ENCODE peak calls at places on chromosomes 3 and 15, in four cellular contexts. W, N, T and V are unnamed samples.

GRCh38 chr15:23422099-23422945 is 24.7 kb downstream of the GOLGA6L2 start:
- DNase-seq in W (peak; percentile 29), N (no peak), T (no peak), V (no peak)

GRCh38 chr3:127803619-127804018 is 18.7 kb downstream of the MGLL start:
- DNase-seq in W (peak; percentile 81), N (peak; percentile 94), T (peak; percentile 90), V (no peak)

GRCh38 chr3:191634902-191635301 is 173.9 kb downstream of the PYDC2 start:
- DNase-seq in W (no peak), N (no peak), T (no peak), V (no peak)

GRCh38 chr3:99895106-99895705 is 77.5 kb downstream of the CMSS1 start:
- DNase-seq in W (no peak), N (no peak), T (no peak), V (no peak)

GRCh38 chr3:12677616-12678015 is 13.7 kb upstream of the RAF1 start:
- DNase-seq in W (no peak), N (no peak), T (no peak), V (no peak)

GRCh38 chr3:195302436-195302835 is 31.5 kb upstream of the XXYLT1 start:
- DNase-seq in W (no peak), N (no peak), T (peak; percentile 17), V (no peak)

GRCh38 chr3:135891121-135891520 is 74.4 kb upstream of the PPP2R3A start:
- DNase-seq in W (no peak), N (no peak), T (peak; percentile 22), V (no peak)

GRCh38 chr15:57395292-57395691 is 19.0 kb downstream of the CGNL1 start:
- DNase-seq in W (peak; percentile 40), N (peak; percentile 52), T (peak; percentile 89), V (no peak)

GRCh38 chr3:63343674-63344073 is 65.6 kb downstream of the SYNPR start:
- DNase-seq in W (peak; percentile 40), N (peak; percentile 84), T (peak; percentile 98), V (no peak)

DNA sequence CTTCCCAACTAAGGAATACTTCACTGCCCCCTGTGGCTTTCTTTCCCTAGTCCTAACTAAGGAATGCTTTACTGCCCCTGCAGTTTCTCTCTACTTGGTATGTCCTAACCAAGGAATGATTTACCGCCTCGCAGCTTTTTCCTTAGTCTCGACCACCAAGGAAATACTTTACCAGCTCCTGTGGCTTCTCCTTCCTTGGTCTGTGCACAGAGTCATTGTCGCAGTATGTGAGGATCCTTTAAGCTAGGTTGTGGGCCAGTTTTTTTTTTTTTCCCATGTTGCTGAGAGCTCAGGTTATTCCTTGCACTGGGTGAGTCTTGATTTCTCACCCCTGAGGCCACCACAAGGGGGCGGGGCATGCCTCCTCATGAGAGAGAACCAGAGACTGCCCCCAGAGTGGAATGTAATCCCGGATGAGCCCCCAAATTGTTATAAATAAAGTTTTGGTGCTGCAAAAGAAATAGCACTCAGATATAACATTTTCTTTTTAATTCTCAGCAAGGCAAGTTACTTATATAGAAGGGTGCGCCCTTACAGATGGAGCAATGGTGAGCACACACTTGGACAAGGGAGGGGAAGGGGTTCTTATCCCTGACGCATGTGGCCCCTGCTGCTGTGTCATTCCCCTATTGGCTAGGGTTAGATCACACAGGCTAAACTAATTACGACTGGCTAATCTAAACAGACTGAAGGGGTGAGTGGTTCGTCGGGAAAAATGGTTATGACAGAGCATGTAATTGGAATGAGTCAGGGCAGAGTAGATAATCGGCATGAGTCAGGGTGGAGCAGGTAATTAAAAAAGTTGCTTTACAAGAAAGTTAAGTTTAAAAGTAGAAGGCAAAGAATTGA is 27.0 kb downstream of the NDUFB4 start:
- DNase-seq in W (peak; percentile 79), N (peak; percentile 71), T (peak; percentile 22), V (no peak)
- TF ChIP-seq CTCF in W (peak; percentile 77), N (peak; percentile 34), T (peak; percentile 10), V (no peak)

DNA sequence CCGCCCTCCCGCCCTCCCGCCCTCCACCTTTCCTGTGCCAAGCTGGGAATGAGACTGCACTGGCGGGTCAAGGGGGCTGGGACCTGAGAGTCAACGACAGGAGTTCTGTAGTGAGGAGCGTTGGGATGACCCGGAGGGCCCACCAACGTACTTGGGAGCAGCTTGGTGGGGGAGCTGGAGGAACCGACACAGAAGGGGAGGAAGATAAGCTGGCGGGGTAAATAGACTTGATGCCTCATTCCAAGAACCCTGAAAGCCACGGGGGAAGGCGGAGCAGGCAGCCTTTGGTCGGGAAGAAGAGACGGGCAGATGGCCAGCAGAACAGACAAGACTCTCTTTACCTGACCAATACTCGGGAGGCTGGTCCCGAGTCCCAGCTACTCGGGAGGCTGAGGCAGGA is 277 bp downstream of the FMN1 start:
- DNase-seq in W (no peak), N (no peak), T (no peak), V (no peak)
- H3K4me3 ChIP-seq in W (peak overlapping the region; percentile 44), N (peak overlapping the region; percentile 53), T (peak overlapping the region; percentile 56), V (no peak overlapping the region)

GRCh38 chr3:34016925-34017592 is 218.6 kb downstream of the PDCD6IP start:
- DNase-seq in W (no peak), N (peak; percentile 71), T (no peak), V (peak; percentile 12)

GRCh38 chr3:34012102-34012461 is 213.7 kb downstream of the PDCD6IP start:
- DNase-seq in W (peak; percentile 97), N (peak; percentile 93), T (peak; percentile 96), V (no peak)

GRCh38 chr3:34013818-34014576 is 215.6 kb downstream of the PDCD6IP start:
- DNase-seq in W (peak; percentile 22), N (no peak), T (no peak), V (no peak)

GRCh38 chr3:34017757-34018156 is 219.3 kb downstream of the PDCD6IP start:
- DNase-seq in W (no peak), N (no peak), T (no peak), V (no peak)

DNA sequence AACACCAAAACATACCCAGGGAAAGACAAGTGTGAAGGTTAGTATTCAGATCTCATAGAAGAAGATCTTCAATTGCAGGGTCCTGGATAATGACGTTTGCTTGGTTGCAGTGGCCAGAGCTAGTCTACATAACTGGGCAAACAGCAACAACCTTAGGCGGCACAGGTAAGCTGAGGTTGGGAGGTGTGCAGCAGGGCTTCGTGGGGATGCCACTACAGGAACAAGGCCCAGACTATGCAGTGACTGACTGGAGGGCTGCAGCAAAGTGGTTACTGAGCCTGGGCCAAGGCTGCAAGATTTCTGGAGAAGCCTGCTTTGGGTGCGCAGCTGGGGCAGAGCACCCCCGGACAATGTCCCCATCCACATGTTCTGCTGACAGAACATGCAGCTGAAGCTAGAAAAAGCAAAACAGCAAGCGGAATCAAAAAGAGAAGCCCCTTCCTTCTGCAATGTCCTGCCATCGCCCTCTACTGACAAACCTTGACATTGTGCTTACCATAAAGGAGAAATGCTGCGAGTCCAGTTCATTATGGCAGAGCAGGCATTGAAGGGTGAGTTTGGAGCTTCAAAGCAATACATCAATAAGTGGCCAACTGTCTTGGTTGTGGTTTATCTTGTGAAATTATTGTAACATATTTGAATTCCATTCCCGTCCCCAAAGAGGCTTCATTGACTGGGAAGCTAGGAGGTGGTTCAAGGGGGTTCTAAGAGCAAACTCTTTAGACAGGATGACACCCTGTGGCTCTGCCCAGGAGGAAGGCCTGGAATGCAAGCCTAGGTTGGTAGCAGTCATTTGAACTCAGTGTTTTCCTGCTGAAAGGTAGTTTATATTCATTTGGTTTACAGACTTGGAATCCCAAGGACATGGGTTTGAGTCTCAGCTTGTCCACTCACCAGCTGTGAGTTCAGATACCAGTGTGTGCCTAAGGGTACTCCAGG is 217.0 kb downstream of the PDCD6IP start:
- DNase-seq in W (peak; percentile 41), N (no peak), T (peak; percentile 20), V (no peak)
- TF ChIP-seq CTCF in W (peak; percentile 29), N (peak; percentile 1), T (peak; percentile 35), V (peak; percentile 54)

GRCh38 chr15:89408512-89409183 is 74.0 kb upstream of the POLG start:
- DNase-seq in W (no peak), N (no peak), T (peak; percentile 21), V (no peak)

GRCh38 chr15:89409184-89409992 is 74.8 kb upstream of the POLG start:
- DNase-seq in W (no peak), N (no peak), T (no peak), V (no peak)

GRCh38 chr15:89404023-89404422 is 69.4 kb upstream of the POLG start:
- DNase-seq in W (no peak), N (no peak), T (no peak), V (no peak)

GRCh38 chr15:89406218-89406716 is 71.6 kb upstream of the POLG start:
- DNase-seq in W (no peak), N (no peak), T (no peak), V (no peak)

GRCh38 chr15:89406756-89407650 is 72.4 kb upstream of the POLG start:
- DNase-seq in W (no peak), N (no peak), T (no peak), V (no peak)
- H3K4me3 ChIP-seq in W (no peak overlapping the region), N (no peak overlapping the region), T (no peak overlapping the region), V (no peak overlapping the region)

GRCh38 chr3:40779039-40779438 is 254.3 kb downstream of the ZNF621 start:
- DNase-seq in W (no peak), N (no peak), T (no peak), V (no peak)
- TF ChIP-seq CTCF in W (no peak), N (no peak), T (no peak), V (no peak)

DNA sequence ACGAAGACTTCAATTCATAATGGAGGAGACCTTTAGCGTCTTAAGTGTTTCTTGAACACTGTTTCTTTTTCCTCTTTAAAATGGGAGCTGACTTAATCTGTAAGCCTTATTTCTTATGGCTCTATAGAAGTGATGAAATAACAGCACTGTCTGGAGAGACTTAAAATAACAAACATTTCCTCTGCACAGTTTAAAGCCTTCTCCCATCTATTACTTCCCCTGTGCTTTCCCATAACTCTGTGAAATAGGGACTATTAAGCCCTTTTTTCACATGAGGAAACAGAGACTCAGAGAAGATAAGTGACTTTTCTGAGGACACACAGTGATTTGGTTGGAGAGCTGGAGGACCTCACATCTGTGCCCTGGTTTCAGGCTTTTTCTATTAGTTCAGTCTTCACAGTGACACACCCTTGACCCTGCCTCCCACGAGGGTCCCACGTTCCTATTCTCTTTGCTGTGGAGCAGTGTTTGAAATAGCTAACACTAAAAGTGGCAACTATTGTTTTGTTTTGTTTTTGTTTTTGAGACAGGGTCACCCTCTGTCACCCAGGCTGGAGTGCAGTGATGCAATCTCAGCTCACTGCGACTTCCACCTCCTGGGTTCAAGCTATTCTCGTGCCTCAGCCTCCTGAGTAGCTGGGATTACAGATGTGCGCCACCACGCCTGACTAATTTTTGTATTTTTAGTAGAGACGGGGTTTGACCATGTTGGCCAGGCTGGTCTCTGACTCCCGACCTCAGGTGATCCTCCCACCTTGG is 82.9 kb downstream of the ST6GAL1 start:
- DNase-seq in W (no peak), N (no peak), T (peak; percentile 61), V (no peak)
- H3K4me3 ChIP-seq in W (no peak overlapping the region), N (no peak overlapping the region), T (no peak overlapping the region), V (no peak overlapping the region)

DNA sequence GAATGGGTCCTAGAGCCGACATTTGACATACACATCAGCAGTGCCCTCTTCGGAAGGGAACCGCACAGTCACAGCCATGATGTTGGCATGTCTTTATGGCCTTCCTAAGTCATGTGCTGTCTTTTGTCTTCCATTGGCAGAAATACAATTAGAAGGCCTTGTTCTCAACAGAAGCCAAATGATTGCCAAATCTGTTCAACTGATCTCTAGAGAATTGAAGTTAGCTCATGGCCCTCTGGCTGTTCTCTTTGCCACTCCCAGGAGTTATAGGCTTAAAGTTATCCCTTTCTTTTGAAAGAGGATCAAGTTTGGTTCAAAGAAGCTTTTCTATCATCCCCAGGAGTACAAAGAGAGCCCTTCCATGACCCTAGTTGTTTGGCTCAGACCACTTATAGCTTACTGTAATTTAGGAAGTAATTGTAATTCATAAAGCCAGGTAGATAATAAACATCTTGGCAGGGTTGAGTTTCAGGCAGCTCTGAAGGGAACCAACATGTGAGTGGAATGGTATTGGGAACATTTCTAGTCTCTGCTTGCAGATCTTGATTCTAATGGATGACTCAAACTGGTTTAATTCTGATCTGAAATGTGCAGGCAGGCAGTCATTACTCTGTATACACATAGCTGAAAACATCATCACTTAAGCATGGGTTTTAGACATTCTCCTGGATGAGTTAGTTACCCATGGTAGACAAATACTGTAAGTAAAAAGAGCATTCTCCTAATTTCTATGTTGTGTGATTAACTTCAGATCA is 317.2 kb upstream of the TPRG1 start:
- DNase-seq in W (no peak), N (peak; percentile 81), T (peak; percentile 43), V (no peak)
- TF ChIP-seq CTCF in W (no peak), N (no peak), T (no peak), V (no peak)